ENCODE peak calls at places on chromosomes 2 and 18, in six cellular contexts. Z is thoracic aorta; Q is CD4-positive, alpha-beta T cell; H is stomach; I is cardiac muscle cell; R is AG04450. N is an unnamed sample.

GRCh38 chr2:152571035-152571766 is 146.1 kb downstream of the PRPF40A start:
- DNase-seq in Z (no peak), R (no peak), Q (no peak), I (no peak), H (no peak), N (peak)

GRCh38 chr2:171592026-171592555 is 69.8 kb downstream of the CYBRD1 start:
- DNase-seq in H (no peak), R (no peak), Q (no peak), Z (no peak), I (peak), N (no peak)

GRCh38 chr2:230216489-230216888 is 3.3 kb downstream of the SP110 start:
- DNase-seq in H (no peak), R (no peak), Z (no peak), I (no peak), Q (no peak), N (no peak)

GRCh38 chr18:79367989-79368388 is 27.7 kb upstream of the NFATC1 start:
- DNase-seq in Z (no peak), R (no peak), I (peak), H (no peak), Q (no peak), N (no peak)

GRCh38 chr18:76824136-76824676 is 1.8 kb downstream of the ZNF236 start:
- DNase-seq in Q (no peak), I (no peak), Z (no peak), R (no peak), H (no peak), N (no peak)

GRCh38 chr2:173631123-173631450 is 276.4 kb downstream of the CDCA7 start:
- DNase-seq in I (peak), Q (no peak), H (no peak), R (no peak), Z (no peak), N (no peak)

GRCh38 chr2:227351639-227352038 is 26.6 kb downstream of the MFF start:
- DNase-seq in Q (no peak), R (no peak), H (no peak), I (no peak), Z (no peak), N (no peak)

GRCh38 chr2:37387143-37387835 is 42.9 kb downstream of the QPCT start:
- DNase-seq in Q (no peak), I (peak), Z (no peak), H (no peak), R (no peak), N (no peak)

GRCh38 chr2:119580550-119581072 is 36.4 kb downstream of the CFAP221 start:
- DNase-seq in I (no peak), Z (no peak), H (no peak), Q (no peak), R (no peak), N (no peak)

GRCh38 chr2:96824079-96824870 is 8.2 kb downstream of the CNNM3 start:
- DNase-seq in I (peak), Z (no peak), R (peak), H (no peak), Q (no peak), N (no peak)

GRCh38 chr18:77013777-77014525 is 118.6 kb downstream of the MBP start:
- DNase-seq in Q (no peak), R (no peak), H (no peak), Z (no peak), I (peak), N (peak)

GRCh38 chr2:172806426-172807008 is 70.9 kb downstream of the RAPGEF4 start:
- DNase-seq in R (peak), H (no peak), Z (no peak), I (peak), Q (no peak), N (no peak)

GRCh38 chr2:68280846-68281245 is 28.5 kb upstream of the PPP3R1 start:
- DNase-seq in R (no peak), H (no peak), Q (no peak), I (no peak), Z (no peak), N (no peak)

GRCh38 chr2:24122356-24123211 is 550 bp downstream of the PFN4 start:
- DNase-seq in Z (no peak), H (no peak), R (no peak), Q (no peak), I (no peak), N (no peak)

GRCh38 chr2:239161711-239162140 is 239.1 kb downstream of the HDAC4 start:
- DNase-seq in H (no peak), I (no peak), R (no peak), Z (no peak), Q (no peak), N (no peak)

GRCh38 chr2:240111253-240111652 is 24.9 kb downstream of the COPS9 start:
- DNase-seq in H (no peak), I (peak), R (no peak), Q (no peak), Z (no peak), N (no peak)

GRCh38 chr2:44859337-44859736 is 82.2 kb upstream of the SIX3 start:
- DNase-seq in H (no peak), R (no peak), I (no peak), Q (no peak), Z (no peak), N (no peak)

GRCh38 chr2:38528008-38528442 is 74.7 kb downstream of the HNRNPLL start:
- DNase-seq in Q (no peak), I (peak), Z (no peak), H (no peak), R (no peak), N (no peak)

GRCh38 chr2:47357475-47357874 is 45.5 kb upstream of the MSH2 start:
- DNase-seq in H (no peak), I (peak), R (no peak), Q (no peak), Z (peak), N (no peak)

GRCh38 chr18:2952605-2953004 is 60.3 kb downstream of the LPIN2 start:
- DNase-seq in Q (no peak), H (no peak), I (no peak), R (no peak), Z (no peak), N (no peak)

GRCh38 chr2:57434429-57434828 is 612.2 kb upstream of the VRK2 start:
- DNase-seq in Z (no peak), Q (no peak), H (no peak), I (no peak), R (no peak), N (no peak)

GRCh38 chr2:107218208-107218607 is 332.2 kb upstream of the ST6GAL2 start:
- DNase-seq in I (no peak), R (no peak), Z (no peak), H (no peak), Q (no peak), N (no peak)

GRCh38 chr18:49749563-49749962 is 63.8 kb downstream of the ACAA2 start:
- DNase-seq in I (no peak), H (no peak), Q (no peak), Z (no peak), R (no peak), N (no peak)

GRCh38 chr2:215797676-215798075 is 215.7 kb downstream of the MREG start:
- DNase-seq in Q (no peak), Z (no peak), R (no peak), I (peak), H (no peak), N (no peak)

GRCh38 chr2:145411493-145411892 is 891.6 kb upstream of the ZEB2 start:
- DNase-seq in Z (no peak), R (no peak), Q (no peak), H (no peak), I (no peak), N (no peak)

GRCh38 chr18:77110400-77110799 is 22.2 kb downstream of the MBP start:
- DNase-seq in H (no peak), Z (no peak), Q (no peak), R (no peak), I (no peak), N (no peak)

GRCh38 chr18:37314534-37314933 is 251.1 kb downstream of the CELF4 start:
- DNase-seq in Z (no peak), I (no peak), Q (no peak), R (no peak), H (no peak), N (no peak)

GRCh38 chr2:189178007-189178406 is 1.6 kb downstream of the COL5A2 start:
- DNase-seq in H (no peak), Z (no peak), I (peak), R (no peak), Q (no peak), N (no peak)

GRCh38 chr2:177246000-177246399 is 18.5 kb downstream of the NFE2L2 start:
- DNase-seq in I (no peak), H (no peak), Q (no peak), Z (no peak), R (no peak), N (no peak)

GRCh38 chr2:164073758-164074094 is 337.9 kb upstream of the FIGN start:
- DNase-seq in Q (no peak), H (no peak), I (no peak), Z (no peak), R (no peak), N (no peak)

GRCh38 chr18:55396979-55397378 is 191.0 kb downstream of the TCF4 start:
- DNase-seq in I (no peak), H (no peak), Q (no peak), R (no peak), Z (no peak), N (no peak)
- H3K27ac ChIP-seq in I (no peak), H (no peak), Q (no peak), R (no peak), Z (no peak), N (peak)

DNA sequence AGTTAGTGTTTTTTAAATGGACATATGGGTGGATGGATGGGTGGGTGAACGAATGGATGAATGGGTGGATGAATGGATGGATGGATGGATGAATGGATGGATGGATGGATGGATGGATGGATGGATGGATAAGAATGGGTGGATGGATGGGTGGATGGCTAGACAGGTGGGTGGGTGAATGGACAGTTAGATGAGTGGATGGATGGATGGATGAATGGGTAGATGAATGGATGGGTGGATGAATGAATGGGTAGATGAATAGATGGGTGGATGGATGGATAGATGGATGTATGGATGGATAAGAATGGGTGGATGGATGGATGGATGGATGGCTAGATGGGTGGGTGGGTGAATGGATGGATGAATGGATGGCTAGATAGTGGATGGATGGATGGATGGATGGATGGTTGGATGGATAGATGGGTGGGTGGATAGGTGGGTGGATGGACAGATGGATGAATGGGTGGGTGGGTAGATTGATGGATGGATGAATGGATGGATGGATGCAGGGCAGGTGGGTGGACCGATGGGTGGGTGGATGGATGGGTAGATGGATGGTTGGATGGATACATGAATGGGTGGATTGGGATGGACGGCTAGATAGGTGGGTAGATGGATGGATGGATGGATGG is 64.0 kb downstream of the CTIF start:
- DNase-seq in Q (no peak), Z (no peak), I (no peak), R (no peak), H (no peak), N (no peak)
- H3K27ac ChIP-seq in Q (no peak), Z (no peak), I (no peak), R (no peak), H (no peak), N (no peak)

DNA sequence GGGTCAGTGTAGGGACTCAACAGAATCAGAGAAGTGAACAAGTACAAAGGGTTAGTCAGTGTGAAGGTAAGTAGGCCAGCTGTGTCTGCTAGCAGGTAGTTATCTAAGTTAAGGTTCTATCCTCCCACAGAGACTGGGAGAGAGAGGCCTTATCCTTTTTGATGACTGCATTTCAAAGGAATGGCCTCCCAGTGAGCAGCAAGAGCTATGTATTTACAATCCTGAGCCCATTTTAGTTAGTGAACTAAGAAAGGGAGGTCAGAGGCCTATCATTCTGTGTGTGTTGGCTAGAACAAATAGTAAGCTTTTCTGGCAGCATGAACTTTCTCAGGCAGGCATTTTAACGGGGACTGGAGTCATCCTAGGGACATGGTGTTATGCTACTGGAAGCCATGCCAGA is 182.9 kb downstream of the VWC2L start:
- DNase-seq in Q (no peak), I (peak), R (peak), H (no peak), Z (no peak), N (no peak)
- H3K27ac ChIP-seq in Q (no peak), I (no peak), R (peak), H (no peak), Z (no peak), N (no peak)

GRCh38 chr18:9417081-9417841 is 58.1 kb upstream of the RALBP1 start:
- DNase-seq in I (peak), Z (no peak), H (peak), Q (no peak), R (no peak), N (no peak)
- H3K27ac ChIP-seq in I (no peak), Z (peak), H (no peak), Q (no peak), R (peak), N (no peak)

GRCh38 chr2:65411056-65411795 is 21.2 kb downstream of the SPRED2 start:
- DNase-seq in Q (no peak), Z (no peak), R (no peak), H (no peak), I (no peak), N (no peak)
- H3K27ac ChIP-seq in Q (no peak), Z (no peak), R (no peak), H (peak), I (no peak), N (no peak)